ENCODE peak calls at places on chromosomes 12 and 14, in seven cellular contexts. One of them, this sample, is unnamed.

GRCh38 chr14:68089146-68089715 is 269.7 kb downstream of the RAD51B start:
- DNase-seq in stimulated activated CD4-positive, alpha-beta T cell treated with anti-CD3 and anti-CD28 coated beads, TNF-alpha, amount 100 ng/mL, for 1 hour: no peak
- DNase-seq in dermis blood vessel endothelial cell: peak; percentile 77
- DNase-seq in NCI-H187 treated with DMSO at 0.1 percent for 48 hours: peak; percentile 58
- DNase-seq in NCI-H1105 treated with DMSO at 0.1 percent for 48 hours: peak; percentile 97
- DNase-seq in nucleus accumbens: no peak
- DNase-seq in RCC 7860: peak; percentile 83
- DNase-seq in this sample: peak; percentile 74

GRCh38 chr12:66823857-66824570 is 145.1 kb upstream of the GRIP1 start:
- DNase-seq in stimulated activated CD4-positive, alpha-beta T cell treated with anti-CD3 and anti-CD28 coated beads, TNF-alpha, amount 100 ng/mL, for 1 hour: no peak
- DNase-seq in dermis blood vessel endothelial cell: no peak
- DNase-seq in NCI-H187 treated with DMSO at 0.1 percent for 48 hours: no peak
- DNase-seq in NCI-H1105 treated with DMSO at 0.1 percent for 48 hours: no peak
- DNase-seq in nucleus accumbens: peak; percentile 7
- DNase-seq in RCC 7860: no peak
- DNase-seq in this sample: peak; percentile 3

GRCh38 chr14:99786423-99787051 is 6.7 kb upstream of the EML1 start:
- DNase-seq in stimulated activated CD4-positive, alpha-beta T cell treated with anti-CD3 and anti-CD28 coated beads, TNF-alpha, amount 100 ng/mL, for 1 hour: no peak
- DNase-seq in dermis blood vessel endothelial cell: no peak
- DNase-seq in NCI-H187 treated with DMSO at 0.1 percent for 48 hours: no peak
- DNase-seq in NCI-H1105 treated with DMSO at 0.1 percent for 48 hours: no peak
- DNase-seq in nucleus accumbens: no peak
- DNase-seq in RCC 7860: no peak
- DNase-seq in this sample: no peak

GRCh38 chr14:36653412-36653811 is 8.2 kb upstream of the PAX9 start:
- DNase-seq in stimulated activated CD4-positive, alpha-beta T cell treated with anti-CD3 and anti-CD28 coated beads, TNF-alpha, amount 100 ng/mL, for 1 hour: no peak
- DNase-seq in dermis blood vessel endothelial cell: no peak
- DNase-seq in NCI-H187 treated with DMSO at 0.1 percent for 48 hours: no peak
- DNase-seq in NCI-H1105 treated with DMSO at 0.1 percent for 48 hours: no peak
- DNase-seq in nucleus accumbens: no peak
- DNase-seq in RCC 7860: no peak
- DNase-seq in this sample: no peak

GRCh38 chr14:50887476-50887875 is 15.6 kb downstream of the ABHD12B start:
- DNase-seq in stimulated activated CD4-positive, alpha-beta T cell treated with anti-CD3 and anti-CD28 coated beads, TNF-alpha, amount 100 ng/mL, for 1 hour: no peak
- DNase-seq in dermis blood vessel endothelial cell: no peak
- DNase-seq in NCI-H187 treated with DMSO at 0.1 percent for 48 hours: no peak
- DNase-seq in NCI-H1105 treated with DMSO at 0.1 percent for 48 hours: no peak
- DNase-seq in nucleus accumbens: no peak
- DNase-seq in RCC 7860: no peak
- DNase-seq in this sample: no peak

GRCh38 chr14:73238941-73239340 is 1.6 kb downstream of the PAPLN start:
- DNase-seq in stimulated activated CD4-positive, alpha-beta T cell treated with anti-CD3 and anti-CD28 coated beads, TNF-alpha, amount 100 ng/mL, for 1 hour: no peak
- DNase-seq in dermis blood vessel endothelial cell: peak; percentile 16
- DNase-seq in NCI-H187 treated with DMSO at 0.1 percent for 48 hours: no peak
- DNase-seq in NCI-H1105 treated with DMSO at 0.1 percent for 48 hours: no peak
- DNase-seq in nucleus accumbens: no peak
- DNase-seq in RCC 7860: no peak
- DNase-seq in this sample: no peak

GRCh38 chr12:126093911-126094310 is 1028.7 kb downstream of the AACS start:
- DNase-seq in stimulated activated CD4-positive, alpha-beta T cell treated with anti-CD3 and anti-CD28 coated beads, TNF-alpha, amount 100 ng/mL, for 1 hour: no peak
- DNase-seq in dermis blood vessel endothelial cell: no peak
- DNase-seq in NCI-H187 treated with DMSO at 0.1 percent for 48 hours: no peak
- DNase-seq in NCI-H1105 treated with DMSO at 0.1 percent for 48 hours: peak; percentile 22
- DNase-seq in nucleus accumbens: no peak
- DNase-seq in RCC 7860: no peak
- DNase-seq in this sample: peak; percentile 63

GRCh38 chr12:118290130-118290529 is 82.6 kb downstream of the TAOK3 start:
- DNase-seq in stimulated activated CD4-positive, alpha-beta T cell treated with anti-CD3 and anti-CD28 coated beads, TNF-alpha, amount 100 ng/mL, for 1 hour: no peak
- DNase-seq in dermis blood vessel endothelial cell: no peak
- DNase-seq in NCI-H187 treated with DMSO at 0.1 percent for 48 hours: no peak
- DNase-seq in NCI-H1105 treated with DMSO at 0.1 percent for 48 hours: no peak
- DNase-seq in nucleus accumbens: no peak
- DNase-seq in RCC 7860: no peak
- DNase-seq in this sample: no peak

GRCh38 chr12:19223695-19224094 is 94.2 kb downstream of the PLEKHA5 start:
- DNase-seq in stimulated activated CD4-positive, alpha-beta T cell treated with anti-CD3 and anti-CD28 coated beads, TNF-alpha, amount 100 ng/mL, for 1 hour: no peak
- DNase-seq in dermis blood vessel endothelial cell: no peak
- DNase-seq in NCI-H187 treated with DMSO at 0.1 percent for 48 hours: no peak
- DNase-seq in NCI-H1105 treated with DMSO at 0.1 percent for 48 hours: no peak
- DNase-seq in nucleus accumbens: no peak
- DNase-seq in RCC 7860: no peak
- DNase-seq in this sample: no peak

This sample was measured in A673.